ENCODE peak calls at places on chromosomes 13 and 19, in four cellular contexts. K is HCT116, T is neural progenitor cell, V is activated B cell treated with CpG ODN at 0.5 μM for 24 hours. R is an unnamed sample.

GRCh38 chr19:41249707-41250423 is 14.3 kb upstream of the HNRNPUL1 start:
- DNase-seq in K (no peak), T (no peak), V (no peak), R (no peak)

GRCh38 chr13:72025836-72026235 is 158.8 kb upstream of the DACH1 start:
- DNase-seq in K (no peak), T (no peak), V (no peak), R (no peak)

GRCh38 chr13:42495751-42496150 is 78.2 kb upstream of the TNFSF11 start:
- DNase-seq in K (no peak), T (no peak), V (no peak), R (no peak)

GRCh38 chr13:107865643-107866006 is 349.7 kb downstream of the LIG4 start:
- DNase-seq in K (no peak), T (no peak), V (no peak), R (no peak)

GRCh38 chr13:104773775-104774174 is 1707.6 kb upstream of the SLC10A2 start:
- DNase-seq in K (peak; percentile 39), T (peak; percentile 81), V (no peak), R (no peak)

GRCh38 chr19:11480081-11480926 is 542 bp downstream of the ELAVL3 start:
- DNase-seq in K (no peak), T (no peak), V (no peak), R (no peak)

GRCh38 chr19:10339380-10339960 is at the start of gene ICAM3:
- DNase-seq in K (no peak), T (no peak), V (peak; percentile 62), R (no peak)

GRCh38 chr13:98556968-98557591 is 19.8 kb downstream of the STK24 start:
- DNase-seq in K (no peak), T (no peak), V (no peak), R (no peak)

GRCh38 chr19:42479736-42480135 is 37.0 kb upstream of the CXCL17 start:
- DNase-seq in K (no peak), T (no peak), V (no peak), R (no peak)

GRCh38 chr19:55376381-55376933 is at the start of gene TMEM190:
- DNase-seq in K (no peak), T (peak; percentile 46), V (no peak), R (no peak)

GRCh38 chr19:17473041-17473440 is 2.7 kb downstream of the SLC27A1 start:
- DNase-seq in K (peak; percentile 35), T (no peak), V (no peak), R (no peak)

GRCh38 chr19:12194827-12195500 is 32.1 kb downstream of the ZNF136 start:
- DNase-seq in K (no peak), T (no peak), V (peak; percentile 69), R (no peak)

GRCh38 chr19:49442793-49443365 is 1.6 kb upstream of the SLC17A7 start:
- DNase-seq in K (peak; percentile 82), T (peak; percentile 99), V (peak; percentile 66), R (peak; percentile 71)

GRCh38 chr13:30340367-30341184 is 33.2 kb upstream of the KATNAL1 start:
- DNase-seq in K (peak; percentile 16), T (no peak), V (no peak), R (no peak)

GRCh38 chr13:41549491-41549890 is 92.1 kb downstream of the RGCC start:
- DNase-seq in K (no peak), T (no peak), V (no peak), R (no peak)

GRCh38 chr13:97976551-97977375 is 23.3 kb downstream of the IPO5 start:
- DNase-seq in K (no peak), T (no peak), V (no peak), R (peak; percentile 18)

GRCh38 chr19:3146677-3147100 is 10.9 kb downstream of the GNA15 start:
- DNase-seq in K (no peak), T (peak; percentile 27), V (peak; percentile 65), R (peak; percentile 43)

GRCh38 chr13:44471686-44472085 is 98.1 kb downstream of the SERP2 start:
- DNase-seq in K (no peak), T (no peak), V (no peak), R (no peak)

GRCh38 chr13:37981932-37982331 is 112.4 kb upstream of the TRPC4 start:
- DNase-seq in K (no peak), T (no peak), V (no peak), R (no peak)

GRCh38 chr13:37978680-37979079 is 109.1 kb upstream of the TRPC4 start:
- DNase-seq in K (no peak), T (no peak), V (no peak), R (no peak)

GRCh38 chr13:37985281-37985680 is 115.7 kb upstream of the TRPC4 start:
- DNase-seq in K (no peak), T (no peak), V (no peak), R (no peak)

GRCh38 chr13:37984357-37984756 is 114.8 kb upstream of the TRPC4 start:
- DNase-seq in K (no peak), T (peak; percentile 26), V (no peak), R (no peak)
- TF ChIP-seq CTCF in K (no peak), T (peak; percentile 29), V (no peak), R (no peak)

DNA sequence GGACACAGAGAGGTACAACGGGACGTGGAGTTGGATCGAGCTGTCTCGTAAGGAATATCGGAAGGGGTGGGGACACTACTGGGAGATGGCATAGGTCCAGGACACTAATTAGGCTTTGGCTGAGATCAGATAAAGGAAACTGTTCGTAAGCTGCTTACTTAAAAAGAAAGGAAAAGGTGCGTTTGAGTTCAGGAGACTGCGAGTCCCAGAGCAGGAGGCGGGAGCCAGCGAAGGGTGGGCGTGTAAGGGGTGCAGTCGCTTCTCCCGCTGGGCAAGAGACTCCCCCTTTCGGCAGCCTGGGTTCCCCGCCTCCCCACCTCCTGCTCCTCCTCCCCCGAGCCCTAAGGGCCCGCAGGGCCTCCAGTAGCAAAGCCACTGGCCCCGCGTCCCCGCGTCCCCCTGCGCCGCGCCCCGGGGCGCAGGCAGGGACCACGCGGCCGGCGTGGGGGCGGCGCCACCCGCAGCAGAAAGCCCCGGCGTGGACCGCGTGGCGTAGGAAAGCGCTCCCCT is 571 bp downstream of the ABCC4 start:
- DNase-seq in K (peak; percentile 23), T (peak; percentile 73), V (peak; percentile 29), R (peak; percentile 11)
- TF ChIP-seq CTCF in K (no peak), T (peak; percentile 19), V (no peak), R (peak; percentile 19)

DNA sequence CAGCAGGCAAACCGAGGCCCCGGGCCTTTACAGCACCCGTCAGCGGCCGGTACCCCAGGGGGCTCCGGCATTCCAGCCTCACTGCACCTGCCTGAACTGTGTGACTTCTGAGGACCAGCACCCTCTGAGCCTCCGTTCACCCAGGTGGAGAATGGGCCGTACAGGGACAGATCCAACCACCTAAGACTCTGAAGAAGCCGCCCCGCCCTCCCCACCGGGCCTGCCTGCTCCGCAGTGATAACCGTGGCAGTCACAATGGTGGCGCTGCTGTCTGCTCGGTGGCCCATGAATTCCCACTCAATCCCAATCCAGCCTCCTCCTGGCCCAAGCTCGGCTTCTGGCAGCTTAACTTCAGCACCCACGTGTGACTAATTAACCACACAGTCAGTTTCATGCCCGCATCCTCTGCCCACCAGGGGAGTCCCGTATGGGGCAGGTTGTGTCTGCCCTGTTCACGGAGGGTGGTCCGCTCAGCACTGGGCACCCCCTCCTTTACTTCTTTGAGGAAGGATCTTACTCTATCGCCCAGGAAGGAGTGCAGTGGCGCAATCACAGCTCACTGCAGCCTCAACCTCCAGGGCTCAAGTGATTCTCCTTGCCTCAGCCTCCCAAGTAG is 3.4 kb downstream of the TCF3 start:
- DNase-seq in K (no peak), T (no peak), V (peak; percentile 57), R (no peak)
- TF ChIP-seq CTCF in K (no peak), T (no peak), V (no peak), R (no peak)

DNA sequence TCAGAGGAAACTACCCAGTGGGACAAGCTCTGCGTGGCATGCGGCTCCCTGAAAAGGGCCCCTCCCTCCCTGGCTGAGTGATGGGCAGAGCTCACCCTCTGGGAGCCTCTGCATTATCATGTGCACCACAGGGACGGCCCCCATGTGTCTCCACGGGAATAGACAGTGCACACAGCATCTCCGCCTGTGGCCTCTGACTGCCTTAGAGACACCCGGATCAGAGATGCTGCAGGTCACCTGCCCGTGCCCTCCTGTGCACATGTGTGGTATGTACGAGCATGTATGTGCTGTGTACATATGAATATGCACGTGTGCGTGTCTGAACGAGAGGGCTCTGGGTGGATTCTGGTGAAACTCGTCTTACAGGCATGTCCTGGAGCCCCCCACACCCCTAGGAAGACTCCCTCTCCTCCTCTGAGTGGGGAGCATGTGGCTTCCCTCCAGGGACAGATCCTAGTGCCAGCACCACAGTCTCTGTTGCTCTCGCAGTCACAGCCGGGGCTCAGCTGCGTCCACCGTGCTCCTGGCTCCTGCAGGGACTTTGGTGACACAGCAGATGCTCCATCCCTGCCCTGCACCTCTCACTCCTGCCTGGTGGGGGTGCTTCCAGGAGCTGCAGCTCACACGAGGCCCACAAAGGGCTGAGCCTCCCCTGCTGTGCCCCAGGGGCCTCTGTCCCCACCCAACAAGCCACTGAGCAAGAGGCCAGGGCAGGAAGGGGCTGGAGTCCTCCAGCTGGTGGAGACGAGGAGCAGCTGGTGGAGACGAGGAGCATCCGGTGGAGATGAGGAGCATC is 19.6 kb downstream of the C13orf46 start:
- DNase-seq in K (no peak), T (no peak), V (no peak), R (no peak)
- TF ChIP-seq CTCF in K (no peak), T (no peak), V (no peak), R (no peak)

GRCh38 chr13:33796095-33796494 is 21.9 kb upstream of the RFC3 start:
- DNase-seq in K (no peak), T (no peak), V (no peak), R (no peak)

GRCh38 chr13:33799950-33800592 is 17.9 kb upstream of the RFC3 start:
- DNase-seq in K (peak; percentile 12), T (peak; percentile 33), V (no peak), R (no peak)

GRCh38 chr13:33797622-33798021 is 20.3 kb upstream of the RFC3 start:
- DNase-seq in K (no peak), T (no peak), V (no peak), R (no peak)

GRCh38 chr13:33798023-33798422 is 19.9 kb upstream of the RFC3 start:
- DNase-seq in K (no peak), T (no peak), V (no peak), R (no peak)

GRCh38 chr13:33800646-33801186 is 17.2 kb upstream of the RFC3 start:
- DNase-seq in K (no peak), T (no peak), V (no peak), R (no peak)
- TF ChIP-seq CTCF in K (no peak), T (no peak), V (no peak), R (no peak)

DNA sequence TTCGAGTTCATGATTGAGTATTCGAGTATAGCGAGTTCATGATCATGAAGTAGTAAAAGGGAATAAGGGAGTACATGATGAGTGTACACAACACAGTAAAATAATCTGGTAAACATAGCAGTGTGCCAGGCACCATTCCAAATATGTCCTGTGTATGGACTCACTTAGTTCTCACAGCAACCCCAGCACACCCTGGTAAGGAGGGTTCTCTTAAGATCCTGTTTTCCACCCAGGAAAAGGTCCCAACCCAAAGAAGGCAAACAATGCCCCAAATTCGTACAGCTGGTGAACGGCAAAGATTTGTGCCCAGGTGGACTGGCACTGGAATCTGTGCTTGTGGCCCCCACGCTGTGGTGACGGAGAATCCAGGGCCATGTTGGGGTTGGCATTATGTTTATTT is 21.4 kb downstream of the HPN start:
- DNase-seq in K (no peak), T (no peak), V (no peak), R (no peak)
- TF ChIP-seq CTCF in K (no peak), T (no peak), V (no peak), R (no peak)

DNA sequence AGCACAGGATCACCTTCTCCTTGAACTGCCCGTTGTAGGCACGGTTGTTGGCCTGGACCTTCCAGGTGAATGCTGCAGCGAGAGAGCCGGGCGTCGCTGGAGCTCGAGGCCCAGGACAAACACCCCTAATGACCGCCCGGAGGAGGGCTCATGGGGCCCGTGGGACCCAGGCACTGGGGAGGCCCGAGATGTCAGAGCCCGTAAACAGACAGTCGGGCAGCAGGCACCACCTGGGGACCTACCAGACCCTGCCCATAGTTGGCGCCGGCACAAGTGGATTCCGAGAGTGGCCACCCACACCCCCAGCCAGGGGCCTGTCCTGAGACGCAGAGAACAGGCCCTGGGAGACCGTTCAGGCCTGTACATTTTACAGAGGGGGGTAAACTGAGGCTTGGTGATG is 2.4 kb downstream of the ATP8B3 start:
- DNase-seq in K (no peak), T (no peak), V (no peak), R (no peak)
- TF ChIP-seq CTCF in K (no peak), T (peak; percentile 6), V (no peak), R (no peak)

R was measured in progenitor cell of endocrine pancreas.